ENCODE peak calls at places on chromosomes 11 and 22, in six cellular contexts. L is GM23338, B is MM.1S, O is neural progenitor cell, I is endothelial cell of umbilical vein, V is HCT116. G is an unnamed sample.
A peak's percentile ranks its signal among the peaks of the same experiment; 100 is the strongest.

GRCh38 chr11:106786251-106786650 is 232.0 kb downstream of the GUCY1A2 start:
- DNase-seq in L (no peak), B (no peak), O (no peak), I (no peak), V (no peak), G (no peak)

GRCh38 chr11:126229782-126230540 is 18.4 kb downstream of the FAM118B start:
- DNase-seq in L (no peak), B (no peak), O (no peak), I (peak; percentile 54), V (no peak), G (no peak)

GRCh38 chr11:10818594-10818993 is 9.9 kb upstream of the EIF4G2 start:
- DNase-seq in L (no peak), B (no peak), O (no peak), I (no peak), V (no peak), G (no peak)

GRCh38 chr22:23180893-23181762 is 819 bp downstream of the BCR start:
- DNase-seq in L (peak; percentile 47), B (peak; percentile 42), O (peak; percentile 27), I (peak; percentile 28), V (no peak), G (peak; percentile 40)

GRCh38 chr11:131664811-131665210 is 294.4 kb downstream of the NTM start:
- DNase-seq in L (no peak), B (no peak), O (no peak), I (no peak), V (no peak), G (no peak)

GRCh38 chr11:48167380-48167779 is 49.2 kb upstream of the OR4B1 start:
- DNase-seq in L (no peak), B (no peak), O (no peak), I (no peak), V (no peak), G (no peak)

GRCh38 chr11:102312656-102313055 is 4.6 kb upstream of the BIRC3 start:
- DNase-seq in L (no peak), B (no peak), O (no peak), I (peak; percentile 53), V (no peak), G (no peak)

GRCh38 chr11:64339754-64340408 is at the start of gene CCDC88B:
- DNase-seq in L (no peak), B (peak; percentile 84), O (no peak), I (no peak), V (no peak), G (peak; percentile 77)

GRCh38 chr11:57485217-57486007 is 25.1 kb downstream of the RTN4RL2 start:
- DNase-seq in L (no peak), B (no peak), O (no peak), I (no peak), V (no peak), G (no peak)

GRCh38 chr11:73221996-73222395 is 3.9 kb downstream of the P2RY2 start:
- DNase-seq in L (no peak), B (no peak), O (no peak), I (no peak), V (no peak), G (no peak)

GRCh38 chr11:132719684-132720083 is 812.6 kb downstream of the OPCML start:
- DNase-seq in L (no peak), B (peak; percentile 25), O (no peak), I (no peak), V (no peak), G (peak; percentile 83)

GRCh38 chr11:57823859-57824258 is 62.3 kb downstream of the CTNND1 start:
- DNase-seq in L (no peak), B (no peak), O (no peak), I (no peak), V (no peak), G (no peak)

GRCh38 chr22:37534445-37534844 is 15.2 kb upstream of the CARD10 start:
- DNase-seq in L (no peak), B (no peak), O (no peak), I (no peak), V (no peak), G (no peak)
- TF ChIP-seq EZH2 in L (no peak), B (no peak), O (no peak), I (no peak), V (no peak), G (no peak)

GRCh38 chr11:96339704-96340554 is 3.1 kb downstream of the MAML2 start:
- DNase-seq in L (no peak), B (no peak), O (no peak), I (no peak), V (no peak), G (no peak)
- H3K4me1 ChIP-seq in L (peaks cover 62% of the 10 kb centered on the region), B (peaks cover 30% of the 10 kb centered on the region), O (peaks cover 24% of the 10 kb centered on the region), I (peaks cover 30% of the 10 kb centered on the region), V (peaks cover 20% of the 10 kb centered on the region), G (peaks cover 62% of the 10 kb centered on the region)

DNA sequence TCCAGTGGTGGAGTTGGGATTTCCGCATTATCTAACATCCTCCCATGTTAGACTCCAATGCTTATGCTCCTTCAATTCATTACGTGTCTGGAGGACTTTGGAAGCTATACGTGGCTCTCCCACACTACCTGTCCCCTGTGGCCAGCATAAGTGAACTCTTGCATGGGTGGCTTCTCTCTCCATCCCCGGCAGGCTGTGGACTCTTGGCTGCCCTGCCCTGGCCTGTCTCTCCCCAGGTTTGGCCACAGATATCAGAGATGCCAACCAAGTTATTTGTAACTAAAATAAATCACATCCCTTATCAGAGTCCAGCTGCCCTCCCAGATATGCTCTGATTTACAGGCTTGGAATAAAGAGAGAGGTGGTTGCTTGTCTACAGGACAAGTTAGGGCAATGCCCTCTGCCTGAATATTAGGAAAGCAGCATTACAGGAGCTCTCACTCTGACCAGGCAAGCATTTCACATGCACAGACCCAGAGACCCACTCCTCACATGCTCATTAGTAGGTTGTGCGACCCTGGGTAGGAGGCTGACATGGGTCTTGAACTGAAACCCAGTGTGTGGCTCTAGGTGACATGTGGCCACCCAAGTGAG is 4.6 kb downstream of the CD44 start:
- DNase-seq in L (no peak), B (no peak), O (no peak), I (no peak), V (no peak), G (no peak)
- H4K20me1 ChIP-seq in L (peaks cover 6% of the 10 kb centered on the region), B (no peaks in the 10 kb centered on the region), O (no peaks in the 10 kb centered on the region), I (no peaks in the 10 kb centered on the region), V (peaks cover 10% of the 10 kb centered on the region), G (peaks cover 21% of the 10 kb centered on the region)

GRCh38 chr11:68414457-68415221 is 45.9 kb upstream of the PPP6R3 start:
- DNase-seq in L (no peak), B (no peak), O (no peak), I (peak; percentile 65), V (no peak), G (no peak)
- TF ChIP-seq EZH2 in L (no peak), B (no peak), O (no peak), I (no peak), V (no peak), G (no peak)

GRCh38 chr22:35919002-35919542 is 109.6 kb downstream of the RBFOX2 start:
- DNase-seq in L (no peak), B (no peak), O (no peak), I (no peak), V (no peak), G (no peak)
- H3K4me1 ChIP-seq in L (peaks cover 22% of the 10 kb centered on the region), B (peaks cover 16% of the 10 kb centered on the region), O (peaks cover 36% of the 10 kb centered on the region), I (peaks cover 28% of the 10 kb centered on the region), V (peaks cover 42% of the 10 kb centered on the region), G (peaks cover 9% of the 10 kb centered on the region)